ENCODE peak calls at places on chromosome 3, in five cellular contexts. U, Q, E, R and H are unnamed samples.

GRCh38 chr3:160885791-160886286 is 129.8 kb downstream of the PPM1L start:
- DNase-seq in U (peak), Q (peak), E (no peak), R (peak), H (peak)

GRCh38 chr3:175434591-175434990 is 575.5 kb downstream of the NAALADL2 start:
- DNase-seq in U (no peak), Q (no peak), E (no peak), R (no peak), H (no peak)

GRCh38 chr3:184932777-184933176 is 120.8 kb downstream of the VPS8 start:
- DNase-seq in U (no peak), Q (no peak), E (no peak), R (no peak), H (no peak)

GRCh38 chr3:128625409-128625945 is 25.1 kb downstream of the RPN1 start:
- DNase-seq in U (no peak), Q (no peak), E (no peak), R (no peak), H (no peak)

GRCh38 chr3:154018100-154018696 is 103.0 kb upstream of the ARHGEF26 start:
- DNase-seq in U (no peak), Q (no peak), E (peak), R (peak), H (peak)

GRCh38 chr3:157572559-157573270 is 69.5 kb upstream of the VEPH1 start:
- DNase-seq in U (no peak), Q (no peak), E (peak), R (peak), H (peak)

GRCh38 chr3:135844381-135844780 is 121.1 kb upstream of the PPP2R3A start:
- DNase-seq in U (no peak), Q (no peak), E (no peak), R (no peak), H (no peak)

GRCh38 chr3:43759297-43759782 is 68.6 kb downstream of the ABHD5 start:
- DNase-seq in U (peak), Q (no peak), E (no peak), R (peak), H (peak)

GRCh38 chr3:183069086-183069485 is 30.2 kb downstream of the MCCC1 start:
- DNase-seq in U (no peak), Q (no peak), E (no peak), R (no peak), H (no peak)

GRCh38 chr3:183975981-183976662 is 41.6 kb downstream of the ABCC5 start:
- DNase-seq in U (no peak), Q (no peak), E (no peak), R (no peak), H (no peak)

GRCh38 chr3:87792532-87793321 is 266.1 kb downstream of the CGGBP1 start:
- DNase-seq in U (no peak), Q (no peak), E (no peak), R (no peak), H (peak)

GRCh38 chr3:13879102-13879945 is 547 bp downstream of the WNT7A start:
- DNase-seq in U (no peak), Q (no peak), E (peak), R (no peak), H (peak)

GRCh38 chr3:111480091-111480490 is 61.9 kb upstream of the CD96 start:
- DNase-seq in U (no peak), Q (no peak), E (no peak), R (no peak), H (no peak)

GRCh38 chr3:25783661-25784512 is 644 bp upstream of the NGLY1 start:
- DNase-seq in U (no peak), Q (no peak), E (peak), R (peak), H (peak)

GRCh38 chr3:195729476-195729875 is 8.7 kb downstream of the MUC20 start:
- DNase-seq in U (no peak), Q (no peak), E (no peak), R (no peak), H (no peak)

GRCh38 chr3:188316021-188316722 is 162.2 kb downstream of the LPP start:
- DNase-seq in U (no peak), Q (no peak), E (no peak), R (peak), H (peak)

GRCh38 chr3:72044231-72044935 is 259.4 kb upstream of the PROK2 start:
- DNase-seq in U (no peak), Q (no peak), E (no peak), R (no peak), H (no peak)

GRCh38 chr3:119518026-119518425 is 19.7 kb downstream of the TIMMDC1 start:
- DNase-seq in U (no peak), Q (no peak), E (no peak), R (no peak), H (no peak)

GRCh38 chr3:119514637-119515036 is 16.3 kb downstream of the TIMMDC1 start:
- DNase-seq in U (no peak), Q (no peak), E (no peak), R (no peak), H (no peak)

DNA sequence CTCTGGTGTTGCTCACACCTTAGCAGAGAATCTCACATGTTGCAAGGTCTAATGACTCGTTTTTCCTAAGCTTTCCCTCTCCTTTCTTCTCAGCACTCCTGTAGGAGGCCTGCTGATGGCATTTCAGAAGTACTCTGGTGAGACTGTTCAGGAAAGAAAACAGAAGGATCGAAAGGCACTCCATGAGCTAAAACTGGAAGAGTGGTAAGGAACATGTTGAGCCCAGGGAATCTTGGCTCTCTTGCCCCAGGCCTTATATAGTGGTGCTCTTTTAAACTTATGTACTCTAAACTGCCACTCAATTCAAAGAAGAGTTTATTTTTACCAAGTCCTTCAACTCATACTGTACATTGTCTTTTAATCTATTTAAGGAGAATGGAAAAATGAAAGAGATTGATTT is 18.8 kb downstream of the TIMMDC1 start:
- DNase-seq in U (peak), Q (no peak), E (no peak), R (no peak), H (no peak)
- TF ChIP-seq CTCF in U (no peak), Q (no peak), E (no peak), R (no peak), H (no peak)

GRCh38 chr3:177251756-177252155 is 54.5 kb upstream of the TBL1XR1 start:
- DNase-seq in U (no peak), Q (no peak), E (no peak), R (no peak), H (peak)

GRCh38 chr3:177262396-177262795 is 65.1 kb upstream of the TBL1XR1 start:
- DNase-seq in U (no peak), Q (no peak), E (no peak), R (peak), H (no peak)

GRCh38 chr3:177257625-177258024 is 60.3 kb upstream of the TBL1XR1 start:
- DNase-seq in U (no peak), Q (no peak), E (no peak), R (no peak), H (no peak)

GRCh38 chr3:177256991-177257390 is 59.7 kb upstream of the TBL1XR1 start:
- DNase-seq in U (no peak), Q (no peak), E (no peak), R (no peak), H (no peak)
- TF ChIP-seq CTCF in U (no peak), Q (no peak), E (no peak), R (no peak), H (no peak)

GRCh38 chr3:145087038-145087437 is 1073.9 kb downstream of the PLOD2 start:
- DNase-seq in U (no peak), Q (no peak), E (no peak), R (no peak), H (no peak)
- TF ChIP-seq CTCF in U (no peak), Q (no peak), E (no peak), R (no peak), H (no peak)

GRCh38 chr3:85355572-85355971 is 396.8 kb downstream of the CADM2 start:
- DNase-seq in U (no peak), Q (no peak), E (no peak), R (no peak), H (no peak)

GRCh38 chr3:85360742-85361387 is 402.1 kb downstream of the CADM2 start:
- DNase-seq in U (no peak), Q (no peak), E (peak), R (peak), H (peak)
- TF ChIP-seq CTCF in U (peak), Q (no peak), E (peak), R (peak), H (peak)

GRCh38 chr3:127342735-127343134 is 54.9 kb upstream of the PRR20G start:
- DNase-seq in U (no peak), Q (no peak), E (no peak), R (no peak), H (no peak)
- TF ChIP-seq CTCF in U (no peak), Q (no peak), E (no peak), R (no peak), H (no peak)

GRCh38 chr3:89049119-89049518 is 58.3 kb upstream of the EPHA3 start:
- DNase-seq in U (no peak), Q (no peak), E (no peak), R (peak), H (peak)
- TF ChIP-seq CTCF in U (no peak), Q (no peak), E (no peak), R (peak), H (no peak)

DNA sequence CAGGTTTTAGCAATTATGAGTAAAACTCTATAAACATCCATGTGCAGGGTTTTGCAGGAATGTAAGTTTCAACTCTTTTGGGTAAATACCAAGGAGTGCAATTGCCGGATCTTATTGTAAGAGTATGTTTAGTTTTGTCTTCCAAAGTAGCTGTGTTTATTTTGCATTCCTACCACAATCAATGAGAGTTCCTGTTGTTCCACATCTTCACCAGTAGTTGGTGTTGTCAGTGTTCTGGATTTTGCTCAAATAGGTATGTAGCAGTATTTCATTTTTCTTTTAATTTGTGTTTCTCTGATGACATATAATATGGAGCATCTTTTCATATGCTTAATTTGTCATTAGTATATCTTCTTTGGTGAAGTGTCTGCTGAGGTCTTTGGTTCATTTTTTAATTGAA is 185.1 kb upstream of the GALNT15 start:
- DNase-seq in U (no peak), Q (no peak), E (no peak), R (no peak), H (no peak)
- TF ChIP-seq CTCF in U (peak), Q (no peak), E (no peak), R (peak), H (no peak)